ENCODE peak calls at places on chromosomes 2 and 18, in eight cellular contexts. One of them, this sample, is unnamed.

GRCh38 chr2:71700880-71701397 is 247.6 kb downstream of the DYSF start:
- DNase-seq in Caki2: no peak
- DNase-seq in effector CD4-positive, alpha-beta T cell: no peak
- DNase-seq in MG63: no peak
- DNase-seq in Jurkat, Clone E6-1: no peak
- DNase-seq in cardiac muscle cell: peak; percentile 73
- DNase-seq in CD8-positive, alpha-beta T cell: no peak
- DNase-seq in NCI-H1092 treated with DMSO at 0.1 percent for 48 hours: no peak
- DNase-seq in this sample: no peak

GRCh38 chr2:176468471-176468870 is 199.2 kb downstream of the MTX2 start:
- DNase-seq in Caki2: no peak
- DNase-seq in effector CD4-positive, alpha-beta T cell: no peak
- DNase-seq in MG63: peak; percentile 46
- DNase-seq in Jurkat, Clone E6-1: no peak
- DNase-seq in cardiac muscle cell: no peak
- DNase-seq in CD8-positive, alpha-beta T cell: no peak
- DNase-seq in NCI-H1092 treated with DMSO at 0.1 percent for 48 hours: no peak
- DNase-seq in this sample: no peak

GRCh38 chr2:73716518-73717250 is 20.5 kb downstream of the TPRKB start:
- DNase-seq in Caki2: no peak
- DNase-seq in effector CD4-positive, alpha-beta T cell: no peak
- DNase-seq in MG63: peak; percentile 38
- DNase-seq in Jurkat, Clone E6-1: no peak
- DNase-seq in cardiac muscle cell: no peak
- DNase-seq in CD8-positive, alpha-beta T cell: no peak
- DNase-seq in NCI-H1092 treated with DMSO at 0.1 percent for 48 hours: no peak
- DNase-seq in this sample: no peak

GRCh38 chr18:49681387-49681786 is 119.5 kb downstream of the LIPG start:
- DNase-seq in Caki2: no peak
- DNase-seq in effector CD4-positive, alpha-beta T cell: no peak
- DNase-seq in MG63: no peak
- DNase-seq in Jurkat, Clone E6-1: no peak
- DNase-seq in cardiac muscle cell: no peak
- DNase-seq in CD8-positive, alpha-beta T cell: no peak
- DNase-seq in NCI-H1092 treated with DMSO at 0.1 percent for 48 hours: peak; percentile 34
- DNase-seq in this sample: no peak

GRCh38 chr2:213251618-213252017 is 32.6 kb upstream of the SPAG16 start:
- DNase-seq in Caki2: peak; percentile 68
- DNase-seq in effector CD4-positive, alpha-beta T cell: no peak
- DNase-seq in MG63: peak; percentile 0
- DNase-seq in Jurkat, Clone E6-1: peak; percentile 83
- DNase-seq in cardiac muscle cell: peak; percentile 74
- DNase-seq in CD8-positive, alpha-beta T cell: no peak
- DNase-seq in NCI-H1092 treated with DMSO at 0.1 percent for 48 hours: peak; percentile 57
- DNase-seq in this sample: no peak

GRCh38 chr2:64535024-64535423 is 10.9 kb downstream of the AFTPH start:
- DNase-seq in Caki2: no peak
- DNase-seq in effector CD4-positive, alpha-beta T cell: no peak
- DNase-seq in MG63: no peak
- DNase-seq in Jurkat, Clone E6-1: no peak
- DNase-seq in cardiac muscle cell: no peak
- DNase-seq in CD8-positive, alpha-beta T cell: no peak
- DNase-seq in NCI-H1092 treated with DMSO at 0.1 percent for 48 hours: no peak
- DNase-seq in this sample: no peak

GRCh38 chr2:164881524-164881923 is 39.9 kb upstream of the COBLL1 start:
- DNase-seq in Caki2: no peak
- DNase-seq in effector CD4-positive, alpha-beta T cell: no peak
- DNase-seq in MG63: no peak
- DNase-seq in Jurkat, Clone E6-1: no peak
- DNase-seq in cardiac muscle cell: no peak
- DNase-seq in CD8-positive, alpha-beta T cell: no peak
- DNase-seq in NCI-H1092 treated with DMSO at 0.1 percent for 48 hours: no peak
- DNase-seq in this sample: no peak

GRCh38 chr2:172333206-172333605 is 94.2 kb upstream of the ITGA6 start:
- DNase-seq in Caki2: no peak
- DNase-seq in effector CD4-positive, alpha-beta T cell: no peak
- DNase-seq in MG63: no peak
- DNase-seq in Jurkat, Clone E6-1: no peak
- DNase-seq in cardiac muscle cell: no peak
- DNase-seq in CD8-positive, alpha-beta T cell: no peak
- DNase-seq in NCI-H1092 treated with DMSO at 0.1 percent for 48 hours: no peak
- DNase-seq in this sample: no peak

GRCh38 chr2:132782166-132782783 is 112.3 kb upstream of the LYPD1 start:
- DNase-seq in Caki2: no peak
- DNase-seq in effector CD4-positive, alpha-beta T cell: no peak
- DNase-seq in MG63: no peak
- DNase-seq in Jurkat, Clone E6-1: no peak
- DNase-seq in cardiac muscle cell: no peak
- DNase-seq in CD8-positive, alpha-beta T cell: no peak
- DNase-seq in NCI-H1092 treated with DMSO at 0.1 percent for 48 hours: no peak
- DNase-seq in this sample: no peak

GRCh38 chr2:227163445-227163997 is 484 bp downstream of the COL4A4 start:
- DNase-seq in Caki2: no peak
- DNase-seq in effector CD4-positive, alpha-beta T cell: no peak
- DNase-seq in MG63: peak; percentile 20
- DNase-seq in Jurkat, Clone E6-1: no peak
- DNase-seq in cardiac muscle cell: peak; percentile 1
- DNase-seq in CD8-positive, alpha-beta T cell: no peak
- DNase-seq in NCI-H1092 treated with DMSO at 0.1 percent for 48 hours: no peak
- DNase-seq in this sample: no peak

GRCh38 chr2:106931742-106932335 is 45.9 kb upstream of the ST6GAL2 start:
- DNase-seq in Caki2: no peak
- DNase-seq in effector CD4-positive, alpha-beta T cell: no peak
- DNase-seq in MG63: no peak
- DNase-seq in Jurkat, Clone E6-1: no peak
- DNase-seq in cardiac muscle cell: no peak
- DNase-seq in CD8-positive, alpha-beta T cell: no peak
- DNase-seq in NCI-H1092 treated with DMSO at 0.1 percent for 48 hours: no peak
- DNase-seq in this sample: no peak

GRCh38 chr2:35790292-35790691 is 565.3 kb upstream of the CRIM1 start:
- DNase-seq in Caki2: no peak
- DNase-seq in effector CD4-positive, alpha-beta T cell: no peak
- DNase-seq in MG63: no peak
- DNase-seq in Jurkat, Clone E6-1: no peak
- DNase-seq in cardiac muscle cell: no peak
- DNase-seq in CD8-positive, alpha-beta T cell: no peak
- DNase-seq in NCI-H1092 treated with DMSO at 0.1 percent for 48 hours: no peak
- DNase-seq in this sample: no peak

GRCh38 chr2:45595724-45596435 is 15.2 kb downstream of the SRBD1 start:
- DNase-seq in Caki2: no peak
- DNase-seq in effector CD4-positive, alpha-beta T cell: no peak
- DNase-seq in MG63: peak; percentile 87
- DNase-seq in Jurkat, Clone E6-1: no peak
- DNase-seq in cardiac muscle cell: no peak
- DNase-seq in CD8-positive, alpha-beta T cell: no peak
- DNase-seq in NCI-H1092 treated with DMSO at 0.1 percent for 48 hours: no peak
- DNase-seq in this sample: no peak